ENCODE peak calls at places on chromosomes 5 and 9, in six cellular contexts. I is IMR-90, J is brain microvascular endothelial cell, N is astrocyte, V is mesenchymal stem cell, S is endothelial cell of umbilical vein. L is an unnamed sample.

GRCh38 chr5:63131618-63132285 is 553.1 kb downstream of the LRRC70 start:
- DNase-seq in I (peak; percentile 48), J (peak; percentile 71), S (peak; percentile 15), V (peak; percentile 36), N (peak; percentile 91), L (no peak)

GRCh38 chr9:72826954-72827953 is 125.6 kb downstream of the ALDH1A1 start:
- DNase-seq in J (no peak), S (no peak), N (no peak), I (no peak), V (no peak), L (peak; percentile 33)

GRCh38 chr5:138649775-138650174 is 74.6 kb upstream of the HSPA9 start:
- DNase-seq in J (no peak), S (no peak), I (no peak), N (no peak), V (no peak), L (no peak)

GRCh38 chr9:109806506-109807115 is 26.6 kb downstream of the PALM2AKAP2 start:
- DNase-seq in S (no peak), V (peak; percentile 60), J (peak; percentile 35), N (peak; percentile 74), I (peak; percentile 66), L (no peak)

GRCh38 chr9:33137271-33137670 is 29.9 kb downstream of the B4GALT1 start:
- DNase-seq in N (no peak), I (no peak), S (no peak), J (no peak), V (no peak), L (no peak)

GRCh38 chr5:163770625-163771024 is 265.2 kb downstream of the MAT2B start:
- DNase-seq in N (no peak), J (no peak), V (no peak), I (no peak), S (peak; percentile 35), L (no peak)

GRCh38 chr9:87885484-87886189 is 3.0 kb downstream of the SPATA31E1 start:
- DNase-seq in J (no peak), N (no peak), I (no peak), V (no peak), S (no peak), L (no peak)

GRCh38 chr9:966936-967335 is 9.5 kb upstream of the DMRT3 start:
- DNase-seq in I (no peak), S (no peak), V (no peak), J (no peak), N (no peak), L (no peak)

GRCh38 chr5:17157916-17158529 is 59.4 kb upstream of the BASP1 start:
- DNase-seq in I (peak; percentile 100), J (peak; percentile 91), N (peak; percentile 98), S (peak; percentile 69), V (peak; percentile 96), L (no peak)

GRCh38 chr5:37850128-37850865 is 10.5 kb upstream of the GDNF start:
- DNase-seq in J (no peak), S (no peak), V (no peak), I (peak; percentile 44), N (peak; percentile 18), L (no peak)

GRCh38 chr9:129351058-129351641 is 173.1 kb upstream of the IER5L start:
- DNase-seq in S (no peak), V (no peak), N (no peak), I (no peak), J (no peak), L (no peak)

GRCh38 chr5:115963566-115963965 is 1.3 kb downstream of the LVRN start:
- DNase-seq in S (no peak), J (no peak), N (no peak), I (no peak), V (no peak), L (peak; percentile 5)

GRCh38 chr5:115962565-115963402 is 509 bp downstream of the LVRN start:
- DNase-seq in N (peak; percentile 20), V (peak; percentile 22), I (no peak), S (peak; percentile 43), J (no peak), L (no peak)

GRCh38 chr5:115956957-115957356 is 5.3 kb upstream of the LVRN start:
- DNase-seq in J (no peak), N (no peak), I (no peak), S (no peak), V (no peak), L (no peak)

GRCh38 chr5:115962239-115962564 is at the start of gene LVRN:
- DNase-seq in S (no peak), I (no peak), N (no peak), V (no peak), J (no peak), L (no peak)

DNA sequence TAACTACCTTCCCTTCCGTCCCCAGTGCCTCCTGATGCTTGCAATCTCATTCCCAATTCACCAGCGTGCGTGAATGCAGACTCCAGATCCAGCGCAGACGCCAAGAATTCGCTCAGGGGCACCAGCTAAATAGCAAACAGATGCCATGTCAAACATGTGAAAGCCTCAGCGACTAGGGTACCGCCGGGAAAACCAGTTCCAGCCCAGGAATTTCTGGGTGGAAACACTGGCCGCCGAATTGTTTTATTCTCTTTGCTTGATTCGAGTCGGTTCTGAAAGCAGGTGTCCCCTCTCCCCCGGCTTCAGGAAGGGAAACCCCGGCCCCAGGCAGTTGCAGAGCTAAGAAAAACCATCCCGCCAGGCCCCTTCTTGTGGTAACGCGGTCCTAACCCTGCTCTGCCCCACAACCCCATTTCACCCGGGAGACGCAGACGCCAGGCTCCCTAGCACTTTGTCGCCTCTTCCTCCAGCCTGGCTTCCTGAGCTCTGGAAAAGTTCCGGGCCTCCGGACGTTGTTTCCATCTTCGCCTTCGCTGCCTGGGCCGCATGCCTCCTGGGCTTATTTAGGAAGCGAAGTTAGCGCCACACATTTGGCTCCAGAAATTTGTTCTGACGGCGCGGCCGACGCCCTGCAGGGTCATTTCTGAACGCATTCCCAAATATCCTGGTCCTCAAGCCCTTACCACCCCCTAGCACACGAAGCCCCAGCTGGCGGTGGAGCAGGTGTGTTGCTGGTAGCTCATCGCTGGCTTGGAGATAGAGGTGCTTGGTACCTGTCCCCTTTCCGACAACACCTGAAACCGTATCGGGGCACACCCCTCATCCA is 649 bp upstream of the LVRN start:
- DNase-seq in J (no peak), V (no peak), I (no peak), S (peak; percentile 19), N (no peak), L (no peak)
- H3K27ac ChIP-seq in J (no peak overlapping the region), V (no peak overlapping the region), I (no peak overlapping the region), S (no peak overlapping the region), N (no peak overlapping the region), L (no peak overlapping the region)

DNA sequence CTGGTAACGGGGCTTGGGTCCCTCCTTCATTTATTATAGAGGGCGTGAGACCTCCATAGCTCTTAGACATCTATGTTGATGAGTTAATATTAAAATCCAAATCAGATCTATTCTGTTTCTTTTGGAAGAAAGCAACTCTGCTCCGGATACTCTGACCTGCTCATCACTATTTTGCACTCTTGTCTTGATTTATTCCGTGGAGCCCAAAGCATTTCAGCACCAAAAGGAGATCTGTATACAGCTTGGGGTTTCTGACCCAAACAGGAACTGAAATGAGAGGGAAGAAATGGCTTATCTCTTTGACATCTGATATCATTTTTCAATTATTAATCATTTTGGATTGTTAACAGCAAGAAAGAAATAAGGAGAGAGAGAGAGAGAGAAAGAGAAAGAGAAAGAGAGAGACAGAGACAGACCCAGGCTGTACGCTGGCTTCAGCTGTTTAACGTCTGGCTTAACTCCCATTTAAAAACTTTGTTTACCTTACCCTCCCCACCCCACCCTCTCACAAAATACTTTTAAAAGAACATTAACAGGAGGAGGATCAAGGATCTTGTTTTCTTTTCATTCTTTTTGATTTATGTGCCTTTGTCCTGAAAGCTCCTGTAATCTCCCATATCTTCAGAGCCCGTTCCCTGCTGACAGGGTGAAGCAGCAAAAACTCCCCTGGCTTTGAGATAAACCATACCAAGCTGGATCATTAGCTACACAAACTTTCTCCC is 231.4 kb upstream of the TUT7 start:
- DNase-seq in S (no peak), I (peak; percentile 26), N (no peak), V (peak; percentile 37), J (no peak), L (peak; percentile 25)
- H3K27ac ChIP-seq in S (no peak overlapping the region), I (peak overlapping the region; percentile 94), N (no peak overlapping the region), V (no peak overlapping the region), J (no peak overlapping the region), L (no peak overlapping the region)

DNA sequence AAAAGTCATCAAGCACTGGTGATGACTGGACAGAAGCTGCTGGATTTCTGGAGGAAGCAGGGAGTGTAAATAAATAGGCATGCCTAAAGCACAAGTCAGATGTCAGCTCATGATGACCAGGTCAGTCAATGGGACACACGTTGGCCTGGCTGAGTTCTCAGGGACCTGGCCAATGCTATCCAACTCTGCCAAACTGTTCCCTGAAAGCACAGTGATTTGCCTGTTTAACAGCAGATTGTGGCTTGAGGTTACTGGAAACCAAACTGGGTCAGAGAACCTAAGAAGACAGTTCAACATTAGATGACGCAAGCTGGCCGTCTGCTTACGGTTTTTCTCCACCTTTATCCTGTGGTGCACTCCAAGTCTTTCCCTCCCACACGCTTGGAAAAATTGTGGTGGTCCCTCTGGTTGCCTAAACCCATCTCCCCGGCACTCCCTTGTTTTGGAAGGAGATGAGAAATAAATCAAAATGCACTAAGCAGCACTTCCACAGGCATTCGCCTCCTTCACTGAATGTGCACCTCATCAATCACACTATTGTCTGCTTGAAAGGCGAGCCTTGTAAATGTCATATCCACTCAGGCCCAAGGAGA is 199.4 kb downstream of the GAPVD1 start:
- DNase-seq in J (no peak), I (peak; percentile 93), N (peak; percentile 100), S (no peak), V (peak; percentile 89), L (no peak)
- H3K27ac ChIP-seq in J (no peak overlapping the region), I (peak overlapping the region; percentile 21), N (no peak overlapping the region), S (no peak overlapping the region), V (no peak overlapping the region), L (no peak overlapping the region)

DNA sequence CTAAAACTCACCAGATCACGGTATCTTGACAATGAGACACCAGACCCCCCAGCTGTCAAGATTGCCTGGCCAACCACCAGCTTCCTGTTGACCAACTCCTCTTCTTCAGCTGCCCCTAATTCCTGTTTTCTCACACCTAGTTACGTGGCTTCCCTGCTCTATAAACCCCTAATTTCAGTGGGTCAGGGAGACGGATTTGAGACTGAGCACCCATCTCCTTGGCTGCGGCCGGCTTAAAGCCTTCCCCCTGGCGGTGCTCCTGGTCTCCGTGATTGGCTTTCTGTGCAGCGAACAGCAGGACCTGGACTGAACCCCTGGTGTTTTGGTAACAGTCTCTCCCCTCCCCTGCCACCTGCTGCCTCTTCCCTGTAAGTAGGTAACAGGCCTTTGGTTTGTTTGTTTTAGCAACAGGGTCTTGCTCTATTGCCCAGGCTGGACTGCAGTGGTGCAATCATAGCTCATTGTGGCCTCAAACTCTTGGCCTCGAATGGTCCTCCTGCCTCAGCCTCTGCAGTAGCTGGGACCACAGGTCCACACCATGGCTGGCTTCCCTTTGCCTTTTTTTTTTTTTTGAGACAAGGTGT is 4.9 kb upstream of the ENTPD2 start:
- DNase-seq in N (no peak), J (no peak), S (no peak), I (no peak), V (no peak), L (no peak)
- H3K27ac ChIP-seq in N (no peak overlapping the region), J (no peak overlapping the region), S (no peak overlapping the region), I (no peak overlapping the region), V (no peak overlapping the region), L (no peak overlapping the region)

GRCh38 chr5:122180146-122180712 is 50.9 kb downstream of the ZNF474 start:
- DNase-seq in I (no peak), N (no peak), V (no peak), S (no peak), J (no peak), L (no peak)
- H3K27ac ChIP-seq in I (peak overlapping the region; percentile 79), N (peak overlapping the region; percentile 97), V (peak overlapping the region; percentile 80), S (peak overlapping the region; percentile 84), J (peak overlapping the region; percentile 93), L (no peak overlapping the region)

GRCh38 chr9:20117985-20118384 is 329.1 kb upstream of the SLC24A2 start:
- DNase-seq in J (no peak), N (no peak), I (no peak), V (no peak), S (no peak), L (peak; percentile 15)
- H3K27ac ChIP-seq in J (no peak overlapping the region), N (no peak overlapping the region), I (no peak overlapping the region), V (no peak overlapping the region), S (no peak overlapping the region), L (no peak overlapping the region)

GRCh38 chr9:136950656-136951030 is 1.4 kb upstream of the LCN12 start:
- DNase-seq in J (no peak), N (no peak), S (no peak), V (no peak), I (no peak), L (peak; percentile 41)
- H3K27ac ChIP-seq in J (no peak overlapping the region), N (no peak overlapping the region), S (no peak overlapping the region), V (no peak overlapping the region), I (no peak overlapping the region), L (peak overlapping the region; percentile 93)

L was measured in small intestine.